ENCODE peak calls at places on chromosome 22, in eight cellular contexts. K, H, D, V, W, C, T and O are unnamed samples.

GRCh38 chr22:48676266-48677167 is 1151.2 kb downstream of the BRD1 start:
- DNase-seq in T (no peak), D (no peak), V (no peak), K (no peak), W (no peak), C (no peak), H (no peak), O (no peak)

GRCh38 chr22:48256776-48257689 is 1494.6 kb downstream of the TBC1D22A start:
- DNase-seq in H (no peak), D (no peak), C (no peak), T (no peak), K (peak), V (no peak), W (no peak), O (no peak)

GRCh38 chr22:27903805-27904473 is 15.1 kb downstream of the PITPNB start:
- DNase-seq in C (no peak), D (peak), K (no peak), H (no peak), T (no peak), W (no peak), V (no peak), O (no peak)

GRCh38 chr22:42074153-42074750 is at the start of gene PHETA2:
- DNase-seq in K (peak), W (no peak), H (peak), T (no peak), C (no peak), V (peak), D (no peak), O (peak)

GRCh38 chr22:30305519-30305905 is 16.2 kb upstream of the CASTOR1 start:
- DNase-seq in D (no peak), W (no peak), H (no peak), V (peak), C (peak), T (no peak), K (peak), O (no peak)

GRCh38 chr22:21856868-21857267 is 10.6 kb downstream of the MAPK1 start:
- DNase-seq in W (no peak), D (no peak), K (no peak), V (no peak), H (no peak), C (no peak), T (no peak), O (no peak)

GRCh38 chr22:31883989-31884388 is 60.3 kb upstream of the YWHAH start:
- DNase-seq in T (no peak), K (no peak), H (no peak), D (no peak), W (no peak), C (no peak), V (no peak), O (no peak)

GRCh38 chr22:16917144-16918003 is 90.6 kb downstream of the GAB4 start:
- DNase-seq in H (peak), C (peak), V (peak), W (peak), T (no peak), D (peak), K (peak), O (no peak)

GRCh38 chr22:19554834-19555404 is 30.7 kb upstream of the CLDN5 start:
- DNase-seq in V (no peak), T (no peak), C (no peak), W (no peak), H (peak), K (peak), D (peak), O (peak)

GRCh38 chr22:23246982-23247766 is 66.9 kb downstream of the BCR start:
- DNase-seq in T (no peak), W (peak), C (no peak), K (no peak), H (no peak), V (no peak), D (no peak), O (no peak)

GRCh38 chr22:21587803-21588611 is 20.5 kb downstream of the UBE2L3 start:
- DNase-seq in K (no peak), V (peak), H (no peak), C (peak), T (no peak), D (peak), W (no peak), O (no peak)

GRCh38 chr22:40642316-40642715 is 5.8 kb upstream of the MRTFA start:
- DNase-seq in T (no peak), H (no peak), D (no peak), W (no peak), V (no peak), K (no peak), C (no peak), O (no peak)

GRCh38 chr22:24810043-24810749 is 4.2 kb downstream of the SGSM1 start:
- DNase-seq in H (no peak), K (no peak), D (peak), T (no peak), V (no peak), W (peak), C (peak), O (no peak)

GRCh38 chr22:24184057-24184798 is 2.9 kb downstream of the SUSD2 start:
- DNase-seq in D (no peak), W (no peak), C (no peak), H (no peak), T (no peak), K (no peak), V (no peak), O (no peak)

GRCh38 chr22:35349368-35349703 is 31.6 kb upstream of the HMOX1 start:
- DNase-seq in D (no peak), V (no peak), C (no peak), T (no peak), K (no peak), W (peak), H (no peak), O (no peak)